ENCODE peak calls at places on chromosomes 13 and 19, in seven cellular contexts. One of them, this sample, is unnamed.

GRCh38 chr13:79119578-79120107 is 286.4 kb downstream of the RBM26 start:
- DNase-seq in activated naive CD4-positive, alpha-beta T cell: no peak
- DNase-seq in GM10248: no peak
- DNase-seq in glomerular endothelial cell: no peak
- DNase-seq in heart left ventricle: no peak
- DNase-seq in H9: no peak
- DNase-seq in activated CD4-positive, alpha-beta T cell treated with anti-CD3 and anti-CD28 coated beads, Interleukin-2, amount 50 U/mL, for 24 hours: no peak
- DNase-seq in this sample: no peak

GRCh38 chr13:99956473-99957349 is 14.9 kb downstream of the ZIC5 start:
- DNase-seq in activated naive CD4-positive, alpha-beta T cell: no peak
- DNase-seq in GM10248: no peak
- DNase-seq in glomerular endothelial cell: no peak
- DNase-seq in heart left ventricle: no peak
- DNase-seq in H9: peak; percentile 56
- DNase-seq in activated CD4-positive, alpha-beta T cell treated with anti-CD3 and anti-CD28 coated beads, Interleukin-2, amount 50 U/mL, for 24 hours: no peak
- DNase-seq in this sample: peak; percentile 46

GRCh38 chr19:16121967-16122366 is 10.3 kb downstream of the RAB8A start:
- DNase-seq in activated naive CD4-positive, alpha-beta T cell: no peak
- DNase-seq in GM10248: no peak
- DNase-seq in glomerular endothelial cell: no peak
- DNase-seq in heart left ventricle: no peak
- DNase-seq in H9: no peak
- DNase-seq in activated CD4-positive, alpha-beta T cell treated with anti-CD3 and anti-CD28 coated beads, Interleukin-2, amount 50 U/mL, for 24 hours: no peak
- DNase-seq in this sample: no peak

GRCh38 chr13:46367622-46368327 is 19.3 kb downstream of the RUBCNL start:
- DNase-seq in activated naive CD4-positive, alpha-beta T cell: no peak
- DNase-seq in GM10248: no peak
- DNase-seq in glomerular endothelial cell: no peak
- DNase-seq in heart left ventricle: no peak
- DNase-seq in H9: no peak
- DNase-seq in activated CD4-positive, alpha-beta T cell treated with anti-CD3 and anti-CD28 coated beads, Interleukin-2, amount 50 U/mL, for 24 hours: no peak
- DNase-seq in this sample: no peak

GRCh38 chr19:17243340-17243853 is 2.3 kb downstream of the NR2F6 start:
- DNase-seq in activated naive CD4-positive, alpha-beta T cell: no peak
- DNase-seq in GM10248: no peak
- DNase-seq in glomerular endothelial cell: no peak
- DNase-seq in heart left ventricle: no peak
- DNase-seq in H9: no peak
- DNase-seq in activated CD4-positive, alpha-beta T cell treated with anti-CD3 and anti-CD28 coated beads, Interleukin-2, amount 50 U/mL, for 24 hours: no peak
- DNase-seq in this sample: no peak

GRCh38 chr13:34578471-34578870 is 363.6 kb upstream of the NBEA start:
- DNase-seq in activated naive CD4-positive, alpha-beta T cell: no peak
- DNase-seq in GM10248: no peak
- DNase-seq in glomerular endothelial cell: no peak
- DNase-seq in heart left ventricle: no peak
- DNase-seq in H9: no peak
- DNase-seq in activated CD4-positive, alpha-beta T cell treated with anti-CD3 and anti-CD28 coated beads, Interleukin-2, amount 50 U/mL, for 24 hours: no peak
- DNase-seq in this sample: no peak

GRCh38 chr13:36571444-36571843 is 102.4 kb upstream of the SERTM1 start:
- DNase-seq in activated naive CD4-positive, alpha-beta T cell: no peak
- DNase-seq in GM10248: no peak
- DNase-seq in glomerular endothelial cell: no peak
- DNase-seq in heart left ventricle: no peak
- DNase-seq in H9: no peak
- DNase-seq in activated CD4-positive, alpha-beta T cell treated with anti-CD3 and anti-CD28 coated beads, Interleukin-2, amount 50 U/mL, for 24 hours: no peak
- DNase-seq in this sample: no peak

GRCh38 chr19:47152632-47153031 is 22.0 kb downstream of the SAE1 start:
- DNase-seq in activated naive CD4-positive, alpha-beta T cell: no peak
- DNase-seq in GM10248: no peak
- DNase-seq in glomerular endothelial cell: no peak
- DNase-seq in heart left ventricle: no peak
- DNase-seq in H9: no peak
- DNase-seq in activated CD4-positive, alpha-beta T cell treated with anti-CD3 and anti-CD28 coated beads, Interleukin-2, amount 50 U/mL, for 24 hours: no peak
- DNase-seq in this sample: no peak

This sample was measured in cerebellar cortex.